ENCODE peak calls at places on chromosomes 6 and 20, in nine cellular contexts. One of them, this sample, is unnamed.

GRCh38 chr6:126909493-126909892 is 209.0 kb upstream of the RSPO3 start:
- DNase-seq in iris pigment epithelial cell: no peak
- DNase-seq in HFFc6: no peak
- DNase-seq in ELR: no peak
- DNase-seq in cardiac septum: no peak
- DNase-seq in stimulated activated CD4-positive, alpha-beta T cell treated with anti-CD3 and anti-CD28 coated beads, Interleukin-2, amount 100 ng/mL, for 24 hours: no peak
- DNase-seq in KG1: no peak
- DNase-seq in activated B cell treated with CpG ODN at 0.5 μM for 24 hours: no peak
- DNase-seq in smooth muscle cell of the brain vasculature: no peak
- DNase-seq in this sample: no peak

GRCh38 chr6:168247456-168248147 is 72.0 kb downstream of the DACT2 start:
- DNase-seq in iris pigment epithelial cell: no peak
- DNase-seq in ELR: no peak
- DNase-seq in stimulated activated CD4-positive, alpha-beta T cell treated with anti-CD3 and anti-CD28 coated beads, Interleukin-2, amount 100 ng/mL, for 24 hours: no peak
- DNase-seq in activated B cell treated with CpG ODN at 0.5 μM for 24 hours: no peak
- DNase-seq in HFFc6: no peak
- DNase-seq in KG1: no peak
- DNase-seq in smooth muscle cell of the brain vasculature: no peak
- DNase-seq in cardiac septum: no peak
- DNase-seq in this sample: no peak

GRCh38 chr20:5171074-5171789 is 44.4 kb downstream of the CDS2 start:
- DNase-seq in activated B cell treated with CpG ODN at 0.5 μM for 24 hours: no peak
- DNase-seq in smooth muscle cell of the brain vasculature: peak; percentile 13
- DNase-seq in HFFc6: no peak
- DNase-seq in iris pigment epithelial cell: no peak
- DNase-seq in KG1: no peak
- DNase-seq in ELR: no peak
- DNase-seq in stimulated activated CD4-positive, alpha-beta T cell treated with anti-CD3 and anti-CD28 coated beads, Interleukin-2, amount 100 ng/mL, for 24 hours: no peak
- DNase-seq in cardiac septum: peak; percentile 80
- DNase-seq in this sample: no peak

GRCh38 chr6:34086558-34086957 is 59.3 kb downstream of the GRM4 start:
- DNase-seq in KG1: no peak
- DNase-seq in cardiac septum: no peak
- DNase-seq in HFFc6: no peak
- DNase-seq in iris pigment epithelial cell: no peak
- DNase-seq in activated B cell treated with CpG ODN at 0.5 μM for 24 hours: no peak
- DNase-seq in stimulated activated CD4-positive, alpha-beta T cell treated with anti-CD3 and anti-CD28 coated beads, Interleukin-2, amount 100 ng/mL, for 24 hours: no peak
- DNase-seq in smooth muscle cell of the brain vasculature: no peak
- DNase-seq in ELR: no peak
- DNase-seq in this sample: no peak

GRCh38 chr20:62236200-62236599 is 2.1 kb upstream of the OSBPL2 start:
- DNase-seq in ELR: no peak
- DNase-seq in iris pigment epithelial cell: no peak
- DNase-seq in KG1: no peak
- DNase-seq in stimulated activated CD4-positive, alpha-beta T cell treated with anti-CD3 and anti-CD28 coated beads, Interleukin-2, amount 100 ng/mL, for 24 hours: no peak
- DNase-seq in HFFc6: no peak
- DNase-seq in activated B cell treated with CpG ODN at 0.5 μM for 24 hours: no peak
- DNase-seq in cardiac septum: no peak
- DNase-seq in smooth muscle cell of the brain vasculature: no peak
- DNase-seq in this sample: no peak

GRCh38 chr6:31597006-31597405 is 4.2 kb upstream of the NCR3 start:
- DNase-seq in KG1: peak; percentile 40
- DNase-seq in HFFc6: peak; percentile 40
- DNase-seq in smooth muscle cell of the brain vasculature: no peak
- DNase-seq in cardiac septum: no peak
- DNase-seq in ELR: peak; percentile 71
- DNase-seq in activated B cell treated with CpG ODN at 0.5 μM for 24 hours: no peak
- DNase-seq in iris pigment epithelial cell: no peak
- DNase-seq in stimulated activated CD4-positive, alpha-beta T cell treated with anti-CD3 and anti-CD28 coated beads, Interleukin-2, amount 100 ng/mL, for 24 hours: peak; percentile 34
- DNase-seq in this sample: no peak

GRCh38 chr6:61809004-61809595 is 476.9 kb downstream of the KHDRBS2 start:
- DNase-seq in iris pigment epithelial cell: peak; percentile 11
- DNase-seq in cardiac septum: no peak
- DNase-seq in ELR: peak; percentile 4
- DNase-seq in HFFc6: peak; percentile 15
- DNase-seq in KG1: peak; percentile 4
- DNase-seq in smooth muscle cell of the brain vasculature: no peak
- DNase-seq in activated B cell treated with CpG ODN at 0.5 μM for 24 hours: no peak
- DNase-seq in stimulated activated CD4-positive, alpha-beta T cell treated with anti-CD3 and anti-CD28 coated beads, Interleukin-2, amount 100 ng/mL, for 24 hours: no peak
- DNase-seq in this sample: no peak

GRCh38 chr20:59016795-59017492 is 2.3 kb upstream of the TUBB1 start:
- DNase-seq in KG1: no peak
- DNase-seq in activated B cell treated with CpG ODN at 0.5 μM for 24 hours: no peak
- DNase-seq in HFFc6: no peak
- DNase-seq in smooth muscle cell of the brain vasculature: no peak
- DNase-seq in cardiac septum: no peak
- DNase-seq in iris pigment epithelial cell: no peak
- DNase-seq in stimulated activated CD4-positive, alpha-beta T cell treated with anti-CD3 and anti-CD28 coated beads, Interleukin-2, amount 100 ng/mL, for 24 hours: no peak
- DNase-seq in ELR: peak; percentile 40
- DNase-seq in this sample: no peak

GRCh38 chr20:21661488-21662055 is 43.9 kb upstream of the PAX1 start:
- DNase-seq in ELR: no peak
- DNase-seq in smooth muscle cell of the brain vasculature: no peak
- DNase-seq in HFFc6: no peak
- DNase-seq in cardiac septum: no peak
- DNase-seq in KG1: no peak
- DNase-seq in iris pigment epithelial cell: no peak
- DNase-seq in activated B cell treated with CpG ODN at 0.5 μM for 24 hours: no peak
- DNase-seq in stimulated activated CD4-positive, alpha-beta T cell treated with anti-CD3 and anti-CD28 coated beads, Interleukin-2, amount 100 ng/mL, for 24 hours: no peak
- DNase-seq in this sample: no peak

GRCh38 chr20:34420146-34420545 is 57.1 kb downstream of the ITCH start:
- DNase-seq in KG1: no peak
- DNase-seq in HFFc6: no peak
- DNase-seq in smooth muscle cell of the brain vasculature: no peak
- DNase-seq in cardiac septum: no peak
- DNase-seq in iris pigment epithelial cell: no peak
- DNase-seq in activated B cell treated with CpG ODN at 0.5 μM for 24 hours: no peak
- DNase-seq in ELR: no peak
- DNase-seq in stimulated activated CD4-positive, alpha-beta T cell treated with anti-CD3 and anti-CD28 coated beads, Interleukin-2, amount 100 ng/mL, for 24 hours: no peak
- DNase-seq in this sample: no peak

GRCh38 chr6:132712366-132712765 is 1.5 kb downstream of the VNN1 start:
- DNase-seq in activated B cell treated with CpG ODN at 0.5 μM for 24 hours: no peak
- DNase-seq in HFFc6: peak; percentile 43
- DNase-seq in ELR: peak; percentile 91
- DNase-seq in smooth muscle cell of the brain vasculature: no peak
- DNase-seq in stimulated activated CD4-positive, alpha-beta T cell treated with anti-CD3 and anti-CD28 coated beads, Interleukin-2, amount 100 ng/mL, for 24 hours: no peak
- DNase-seq in iris pigment epithelial cell: peak; percentile 56
- DNase-seq in KG1: no peak
- DNase-seq in cardiac septum: no peak
- DNase-seq in this sample: no peak